ENCODE peak calls at places on chromosomes 1 and 21, in eight cellular contexts. J is HuH-7; W is RPMI8226; P is choroid plexus epithelial cell; I is islet precursor cell; V is NAMALWA; G is body of pancreas; O is stimulated activated CD4-positive, alpha-beta T cell treated with anti-CD3 and anti-CD28 coated beads, Interleukin-15, amount 100 ng/mL, for 1 hour. Z is an unnamed sample.

GRCh38 chr1:214303538-214303937 is 22.6 kb downstream of the SMYD2 start:
- DNase-seq in J (no peak), W (no peak), P (no peak), I (peak), V (no peak), G (no peak), O (no peak), Z (peak)

GRCh38 chr21:42746240-42746592 is 92.8 kb downstream of the PDE9A start:
- DNase-seq in J (no peak), W (no peak), P (no peak), I (no peak), V (no peak), G (no peak), O (no peak), Z (no peak)

GRCh38 chr1:232421143-232421796 is 208.7 kb downstream of the SIPA1L2 start:
- DNase-seq in J (no peak), W (peak), P (no peak), I (no peak), V (no peak), G (no peak), O (no peak), Z (no peak)

GRCh38 chr1:37483785-37484184 is 9.4 kb downstream of the ZC3H12A start:
- DNase-seq in J (no peak), W (no peak), P (no peak), I (no peak), V (no peak), G (no peak), O (no peak), Z (no peak)

GRCh38 chr1:22831729-22832413 is 121.2 kb downstream of the EPHB2 start:
- DNase-seq in J (no peak), W (no peak), P (peak), I (peak), V (no peak), G (no peak), O (no peak), Z (no peak)

GRCh38 chr1:201559679-201560162 is 20.8 kb downstream of the NAV1 start:
- DNase-seq in J (peak), W (peak), P (peak), I (peak), V (peak), G (peak), O (peak), Z (peak)

GRCh38 chr1:201982082-201982922 is at the start of gene RNPEP:
- DNase-seq in J (peak), W (peak), P (peak), I (peak), V (peak), G (peak), O (peak), Z (peak)

GRCh38 chr1:213415686-213416380 is 364.8 kb downstream of the RPS6KC1 start:
- DNase-seq in J (no peak), W (no peak), P (no peak), I (peak), V (no peak), G (no peak), O (no peak), Z (peak)

GRCh38 chr1:33814166-33814565 is 49.7 kb upstream of the HMGB4 start:
- DNase-seq in J (no peak), W (no peak), P (no peak), I (no peak), V (no peak), G (no peak), O (no peak), Z (no peak)

GRCh38 chr1:19033926-19034680 is 77.6 kb upstream of the IFFO2 start:
- DNase-seq in J (no peak), W (no peak), P (no peak), I (peak), V (no peak), G (no peak), O (no peak), Z (peak)

GRCh38 chr1:183804382-183804781 is 538 bp upstream of the RGL1 start:
- DNase-seq in J (no peak), W (peak), P (no peak), I (no peak), V (no peak), G (no peak), O (no peak), Z (peak)

GRCh38 chr1:157219182-157219581 is 81.0 kb upstream of the ETV3 start:
- DNase-seq in J (no peak), W (no peak), P (no peak), I (no peak), V (no peak), G (no peak), O (no peak), Z (no peak)

GRCh38 chr1:43545686-43546387 is 15.2 kb downstream of the PTPRF start:
- DNase-seq in J (peak), W (peak), P (peak), I (peak), V (peak), G (peak), O (no peak), Z (peak)

GRCh38 chr1:237201155-237201554 is 159.2 kb downstream of the RYR2 start:
- DNase-seq in J (no peak), W (no peak), P (no peak), I (no peak), V (no peak), G (no peak), O (no peak), Z (no peak)

GRCh38 chr1:154970631-154971340 is at the start of gene SHC1:
- DNase-seq in J (peak), W (peak), P (peak), I (peak), V (peak), G (peak), O (no peak), Z (peak)

GRCh38 chr1:35876988-35877387 is 6.0 kb upstream of the AGO1 start:
- DNase-seq in J (no peak), W (peak), P (peak), I (peak), V (peak), G (no peak), O (no peak), Z (peak)

GRCh38 chr1:204065174-204065985 is 7.5 kb upstream of the SOX13 start:
- DNase-seq in J (no peak), W (no peak), P (peak), I (no peak), V (no peak), G (peak), O (no peak), Z (peak)

GRCh38 chr1:31822766-31823165 is 6.9 kb upstream of the SPOCD1 start:
- DNase-seq in J (no peak), W (no peak), P (peak), I (no peak), V (no peak), G (no peak), O (no peak), Z (no peak)

GRCh38 chr1:46605242-46605641 is 1.2 kb upstream of the MKNK1 start:
- DNase-seq in J (no peak), W (no peak), P (no peak), I (no peak), V (no peak), G (no peak), O (no peak), Z (no peak)

GRCh38 chr1:73627723-73628122 is 570.3 kb downstream of the LRRIQ3 start:
- DNase-seq in J (no peak), W (no peak), P (no peak), I (no peak), V (peak), G (no peak), O (no peak), Z (peak)

GRCh38 chr1:173888749-173889148 is 20.6 kb downstream of the ZBTB37 start:
- DNase-seq in J (no peak), W (no peak), P (no peak), I (no peak), V (no peak), G (no peak), O (no peak), Z (no peak)

GRCh38 chr1:231626535-231626950 is at the start of gene DISC1:
- DNase-seq in J (peak), W (peak), P (peak), I (peak), V (no peak), G (peak), O (peak), Z (peak)

GRCh38 chr21:17708541-17709265 is 96.0 kb upstream of the BTG3 start:
- DNase-seq in J (no peak), W (no peak), P (no peak), I (no peak), V (no peak), G (no peak), O (no peak), Z (no peak)

GRCh38 chr1:230641346-230641745 is 935 bp upstream of the COG2 start:
- DNase-seq in J (no peak), W (no peak), P (peak), I (no peak), V (no peak), G (no peak), O (no peak), Z (no peak)

GRCh38 chr1:37808369-37809319 is 636 bp upstream of the YRDC start:
- DNase-seq in J (peak), W (peak), P (peak), I (peak), V (peak), G (peak), O (no peak), Z (peak)

GRCh38 chr1:204191481-204191880 is 4.8 kb downstream of the KISS1 start:
- DNase-seq in J (no peak), W (no peak), P (no peak), I (no peak), V (no peak), G (no peak), O (no peak), Z (no peak)

GRCh38 chr1:219670426-219671149 is 57.7 kb upstream of the ZC3H11B start:
- DNase-seq in J (no peak), W (no peak), P (no peak), I (no peak), V (no peak), G (no peak), O (no peak), Z (no peak)

GRCh38 chr21:28789571-28789970 is 203.1 kb downstream of the LTN1 start:
- DNase-seq in J (no peak), W (no peak), P (no peak), I (no peak), V (no peak), G (no peak), O (no peak), Z (no peak)

GRCh38 chr1:161725888-161726630 is 4.7 kb downstream of the FCRLB start:
- DNase-seq in J (peak), W (peak), P (peak), I (peak), V (peak), G (peak), O (no peak), Z (peak)

GRCh38 chr1:115828101-115829022 is 12.6 kb downstream of the NHLH2 start:
- DNase-seq in J (no peak), W (no peak), P (peak), I (peak), V (no peak), G (peak), O (no peak), Z (peak)

GRCh38 chr21:43317254-43317748 is 109.6 kb downstream of the SIK1 start:
- DNase-seq in J (no peak), W (no peak), P (no peak), I (no peak), V (no peak), G (no peak), O (no peak), Z (no peak)

GRCh38 chr1:229756666-229757065 is 130.6 kb downstream of the URB2 start:
- DNase-seq in J (no peak), W (no peak), P (peak), I (peak), V (no peak), G (no peak), O (no peak), Z (no peak)

GRCh38 chr1:54813479-54814147 is 12.5 kb upstream of the TTC22 start:
- DNase-seq in J (no peak), W (no peak), P (no peak), I (peak), V (no peak), G (no peak), O (no peak), Z (peak)

GRCh38 chr1:36766481-36766880 is 267.8 kb downstream of the GRIK3 start:
- DNase-seq in J (no peak), W (no peak), P (no peak), I (no peak), V (no peak), G (no peak), O (no peak), Z (peak)

GRCh38 chr1:39084191-39084590 is 58.0 kb downstream of the NDUFS5 start:
- DNase-seq in J (no peak), W (no peak), P (no peak), I (no peak), V (no peak), G (no peak), O (no peak), Z (no peak)